ENCODE peak calls at places on chromosomes 3 and 15, in six cellular contexts. P, F, G, Q, C and D are unnamed samples. For H3K9me3, the result is how much of the 10 kb centered on the place peaks cover.

GRCh38 chr15:58419803-58420524 is 11.8 kb upstream of the LIPC start:
- DNase-seq in P (no peak), F (no peak), G (no peak), Q (no peak), C (no peak), D (no peak)

GRCh38 chr3:122609798-122610559 is 32.5 kb downstream of the PARP15 start:
- DNase-seq in P (peak), F (no peak), G (no peak), Q (no peak), C (no peak), D (no peak)

GRCh38 chr15:75153084-75153483 is 48.6 kb upstream of the C15orf39 start:
- DNase-seq in P (peak), F (no peak), G (no peak), Q (no peak), C (no peak), D (no peak)

GRCh38 chr3:40681658-40682055 is 156.9 kb downstream of the ZNF621 start:
- DNase-seq in P (no peak), F (no peak), G (no peak), Q (no peak), C (no peak), D (no peak)

GRCh38 chr15:29969587-29970401 is 113.0 kb upstream of the GOLGA8J start:
- DNase-seq in P (no peak), F (no peak), G (no peak), Q (no peak), C (no peak), D (no peak)

GRCh38 chr3:175431396-175431795 is 572.3 kb downstream of the NAALADL2 start:
- DNase-seq in P (no peak), F (no peak), G (peak), Q (no peak), C (no peak), D (peak)

GRCh38 chr15:48940508-48940907 is 23.2 kb downstream of the SHC4 start:
- DNase-seq in P (peak), F (no peak), G (no peak), Q (no peak), C (no peak), D (no peak)

GRCh38 chr15:68717952-68718351 is 102.7 kb downstream of the ANP32A start:
- DNase-seq in P (no peak), F (no peak), G (no peak), Q (no peak), C (no peak), D (no peak)

GRCh38 chr3:146218880-146219866 is 31.7 kb downstream of the PLSCR4 start:
- DNase-seq in P (peak), F (no peak), G (peak), Q (peak), C (peak), D (peak)

GRCh38 chr3:168801792-168802191 is 706.1 kb upstream of the GOLIM4 start:
- DNase-seq in P (peak), F (no peak), G (no peak), Q (no peak), C (no peak), D (no peak)

GRCh38 chr15:73399163-73399562 is 30.4 kb upstream of the HCN4 start:
- DNase-seq in P (no peak), F (no peak), G (no peak), Q (no peak), C (no peak), D (no peak)

GRCh38 chr3:43919067-43919466 is 228.3 kb downstream of the ABHD5 start:
- DNase-seq in P (peak), F (no peak), G (no peak), Q (no peak), C (no peak), D (no peak)

GRCh38 chr15:66774001-66774814 is 72.2 kb downstream of the SMAD6 start:
- DNase-seq in P (peak), F (peak), G (peak), Q (peak), C (peak), D (peak)

GRCh38 chr3:156693166-156693565 is 18.8 kb downstream of the TIPARP start:
- DNase-seq in P (peak), F (no peak), G (no peak), Q (no peak), C (no peak), D (no peak)

GRCh38 chr15:59252137-59252536 is 45.5 kb downstream of the LDHAL6B start:
- DNase-seq in P (no peak), F (no peak), G (no peak), Q (no peak), C (no peak), D (no peak)

GRCh38 chr3:162170581-162170980 is 674.0 kb downstream of the OTOL1 start:
- DNase-seq in P (no peak), F (no peak), G (no peak), Q (no peak), C (no peak), D (no peak)

GRCh38 chr3:177561365-177561764 is 364.1 kb upstream of the TBL1XR1 start:
- DNase-seq in P (no peak), F (no peak), G (no peak), Q (no peak), C (no peak), D (no peak)

GRCh38 chr3:177565981-177566380 is 368.7 kb upstream of the TBL1XR1 start:
- DNase-seq in P (no peak), F (no peak), G (no peak), Q (no peak), C (no peak), D (no peak)

GRCh38 chr3:177563792-177564191 is 366.5 kb upstream of the TBL1XR1 start:
- DNase-seq in P (no peak), F (no peak), G (no peak), Q (no peak), C (no peak), D (no peak)

GRCh38 chr3:177561769-177562360 is 364.6 kb upstream of the TBL1XR1 start:
- DNase-seq in P (no peak), F (no peak), G (no peak), Q (no peak), C (no peak), D (no peak)

DNA sequence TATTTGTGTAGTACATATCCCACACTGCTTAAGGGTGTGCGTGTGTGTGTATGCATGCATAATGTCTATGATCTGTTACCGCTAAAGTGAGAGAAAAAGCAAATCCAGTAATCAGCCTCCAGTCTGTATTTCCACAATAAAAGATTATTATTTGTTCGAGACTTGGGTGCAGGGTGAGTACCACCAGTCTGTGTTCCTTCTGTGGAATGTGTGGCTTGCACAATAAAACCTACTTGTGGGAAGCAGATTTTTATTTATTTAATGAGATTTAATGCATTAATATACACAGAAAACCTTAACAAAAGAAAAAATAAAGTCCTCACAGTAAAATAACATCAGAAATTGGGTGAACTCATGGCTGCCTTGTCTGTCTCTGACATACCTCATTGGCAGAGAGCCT is 366.1 kb upstream of the TBL1XR1 start:
- DNase-seq in P (peak), F (no peak), G (no peak), Q (no peak), C (no peak), D (no peak)
- TF ChIP-seq CTCF in P (no peak), F (no peak), G (no peak), Q (no peak), C (no peak), D (no peak)

GRCh38 chr3:58010562-58010961 is 2.3 kb downstream of the FLNB start:
- DNase-seq in P (no peak), F (peak), G (no peak), Q (no peak), C (no peak), D (no peak)
- H3K4me3 ChIP-seq in P (peak), F (peak), G (peak), Q (peak), C (peak), D (peak)

GRCh38 chr15:95687056-95687455 is 643.4 kb upstream of the NR2F2 start:
- DNase-seq in P (no peak), F (no peak), G (no peak), Q (no peak), C (no peak), D (no peak)
- H3K9me3 ChIP-seq in P (under half), F (under half), G (under half), Q (under half), C (under half), D (under half)

DNA sequence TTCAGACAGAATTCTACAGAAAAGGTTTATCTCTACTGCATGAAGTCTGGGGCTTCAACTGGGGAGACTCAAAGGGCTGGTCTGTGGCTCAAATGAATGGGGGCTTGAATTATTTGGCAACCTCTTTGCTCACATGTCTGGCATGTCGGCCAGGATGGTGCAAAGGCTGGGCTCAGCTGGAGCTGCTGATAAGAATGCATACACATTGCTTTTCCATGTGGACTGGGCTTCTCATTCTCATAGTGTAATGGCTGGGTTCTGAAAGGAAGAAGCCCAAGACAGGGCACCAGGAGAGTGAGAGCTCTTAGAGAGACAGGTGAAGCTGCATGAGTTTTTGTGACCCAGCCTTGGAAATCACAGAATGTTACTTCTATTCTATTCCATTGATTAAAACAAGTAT is 194.3 kb upstream of the SGO1 start:
- DNase-seq in P (no peak), F (no peak), G (no peak), Q (no peak), C (no peak), D (no peak)
- TF ChIP-seq CTCF in P (no peak), F (no peak), G (no peak), Q (no peak), C (no peak), D (no peak)

GRCh38 chr3:114155370-114155821 is 23.5 kb downstream of the DRD3 start:
- DNase-seq in P (peak), F (peak), G (peak), Q (no peak), C (peak), D (peak)

GRCh38 chr3:114151091-114151490 is 27.8 kb downstream of the DRD3 start:
- DNase-seq in P (no peak), F (no peak), G (no peak), Q (no peak), C (no peak), D (no peak)

GRCh38 chr3:114157321-114157720 is 21.5 kb downstream of the DRD3 start:
- DNase-seq in P (no peak), F (no peak), G (no peak), Q (no peak), C (no peak), D (no peak)

GRCh38 chr3:114152519-114153151 is 26.2 kb downstream of the DRD3 start:
- DNase-seq in P (peak), F (peak), G (peak), Q (peak), C (peak), D (peak)

DNA sequence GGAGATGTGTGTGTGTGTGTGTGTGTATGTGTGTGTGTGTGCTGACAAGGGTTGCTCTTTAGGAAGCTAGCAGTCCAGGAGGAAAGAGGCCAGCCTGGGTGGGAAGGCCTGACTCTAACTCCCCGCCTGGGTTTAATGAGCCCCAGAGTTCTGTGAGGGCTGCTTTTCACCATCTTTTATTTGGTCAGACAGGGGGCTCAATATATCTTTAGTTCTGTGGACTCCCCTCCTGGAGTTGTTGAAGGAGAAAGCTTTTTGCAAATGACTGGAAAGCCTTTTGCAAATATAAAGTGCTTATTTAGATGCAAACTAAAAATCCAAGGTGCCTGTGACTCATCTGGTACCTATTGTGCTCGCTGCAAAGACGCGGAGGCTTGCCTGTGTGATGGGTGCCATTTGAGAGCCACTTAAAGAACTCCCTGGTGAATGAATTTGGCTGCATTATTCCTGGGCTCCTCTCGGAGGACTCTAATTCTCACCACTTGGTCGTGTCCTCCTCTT is 24.5 kb downstream of the DRD3 start:
- DNase-seq in P (no peak), F (peak), G (no peak), Q (no peak), C (no peak), D (no peak)
- H3K4me3 ChIP-seq in P (no peak), F (no peak), G (no peak), Q (no peak), C (no peak), D (no peak)

DNA sequence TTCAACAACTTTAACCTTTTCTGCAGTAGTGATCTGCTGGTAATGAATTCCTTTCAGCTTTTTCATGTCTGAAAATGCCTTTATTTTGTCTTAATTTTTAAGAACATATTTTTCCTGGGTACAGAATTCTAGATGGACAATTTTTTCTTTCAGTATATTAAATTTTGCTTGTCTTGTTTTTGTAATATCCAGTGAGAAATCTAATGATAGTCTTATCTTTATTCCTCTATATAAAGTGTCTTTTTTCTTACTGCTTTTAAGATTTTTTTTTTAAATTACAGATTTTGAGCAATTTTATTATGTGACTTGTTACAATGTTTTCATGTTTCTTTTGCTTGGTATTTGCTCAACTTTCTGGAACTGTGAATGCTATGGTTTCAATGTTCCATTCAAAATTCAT is 38.1 kb downstream of the TCF12 start:
- DNase-seq in P (no peak), F (no peak), G (no peak), Q (no peak), C (no peak), D (no peak)
- H3K9me3 ChIP-seq in P (under half), F (under half), G (under half), Q (under half), C (under half), D (under half)

GRCh38 chr15:99703603-99704443 is 29.4 kb downstream of the LYSMD4 start:
- DNase-seq in P (peak), F (no peak), G (no peak), Q (no peak), C (peak), D (peak)
- TF ChIP-seq CTCF in P (peak), F (peak), G (no peak), Q (peak), C (peak), D (peak)